ENCODE peak calls at places on chromosomes 16 and 17, in six cellular contexts. I is small intestine, K is C1 segment of cervical spinal cord, A is HEK293T, P is astrocyte of the spinal cord, L is GM12878. D is an unnamed sample.

GRCh38 chr16:85986931-85987749 is 88.2 kb downstream of the IRF8 start:
- DNase-seq in L (no peak), I (peak), K (no peak), P (no peak), A (peak), D (no peak)

GRCh38 chr16:22670551-22670970 is 143.4 kb upstream of the HS3ST2 start:
- DNase-seq in K (no peak), I (no peak), P (no peak), A (peak), L (no peak), D (no peak)

GRCh38 chr16:15779664-15780351 is 77.0 kb downstream of the MYH11 start:
- DNase-seq in A (no peak), L (no peak), P (no peak), K (no peak), I (no peak), D (no peak)

GRCh38 chr17:40857535-40857934 is 9.5 kb downstream of the KRT12 start:
- DNase-seq in K (no peak), P (peak), L (no peak), I (no peak), A (no peak), D (no peak)

GRCh38 chr16:27318399-27319256 is 4.9 kb downstream of the IL4R start:
- DNase-seq in I (peak), P (peak), L (no peak), K (no peak), A (no peak), D (peak)

GRCh38 chr16:17947637-17948036 is 388.9 kb downstream of the NPIPA8 start:
- DNase-seq in I (no peak), P (no peak), A (no peak), K (no peak), L (no peak), D (no peak)

GRCh38 chr16:72112906-72113615 is 19.4 kb downstream of the DHX38 start:
- DNase-seq in A (no peak), L (no peak), I (no peak), K (no peak), P (no peak), D (no peak)

GRCh38 chr16:67833035-67833417 is 9.1 kb upstream of the THAP11 start:
- DNase-seq in A (no peak), K (no peak), I (peak), P (peak), L (no peak), D (no peak)

GRCh38 chr17:63881935-63882601 is at the start of gene GH2:
- DNase-seq in K (no peak), A (peak), L (no peak), I (peak), P (peak), D (no peak)

GRCh38 chr17:63974594-63975192 is 2.0 kb upstream of the SCN4A start:
- DNase-seq in L (no peak), A (no peak), K (no peak), P (peak), I (no peak), D (no peak)

GRCh38 chr17:30472238-30472890 is 4.8 kb upstream of the GOSR1 start:
- DNase-seq in L (no peak), K (no peak), P (no peak), A (no peak), I (no peak), D (no peak)

GRCh38 chr16:31697744-31698125 is 170.0 kb downstream of the AHSP start:
- DNase-seq in K (no peak), I (no peak), L (no peak), P (no peak), A (no peak), D (no peak)

GRCh38 chr16:84138824-84139627 is 6.0 kb downstream of the HSDL1 start:
- DNase-seq in P (peak), L (peak), A (peak), I (no peak), K (no peak), D (no peak)

GRCh38 chr17:77217566-77217965 is 76.8 kb downstream of the SEC14L1 start:
- DNase-seq in L (no peak), P (no peak), A (no peak), I (peak), K (no peak), D (no peak)

GRCh38 chr16:1687427-1688316 is 9.6 kb downstream of the JPT2 start:
- DNase-seq in L (no peak), I (no peak), A (no peak), K (no peak), P (no peak), D (no peak)

GRCh38 chr17:27217631-27218030 is 76.3 kb upstream of the WSB1 start:
- DNase-seq in K (no peak), L (peak), P (no peak), I (no peak), A (no peak), D (no peak)

GRCh38 chr17:48715496-48716399 is 6.6 kb downstream of the PRAC1 start:
- DNase-seq in K (no peak), A (peak), I (no peak), P (no peak), L (no peak), D (no peak)

GRCh38 chr17:4204190-4204589 is 59.6 kb downstream of the ANKFY1 start:
- DNase-seq in K (no peak), A (no peak), I (no peak), P (no peak), L (no peak), D (no peak)

GRCh38 chr16:50440991-50441390 is 72.2 kb upstream of the BRD7 start:
- DNase-seq in P (no peak), A (no peak), K (no peak), L (no peak), I (no peak), D (no peak)

GRCh38 chr17:8372422-8372821 is 4.1 kb downstream of the KRABD2 start:
- DNase-seq in A (no peak), I (no peak), P (no peak), K (no peak), L (no peak), D (no peak)

GRCh38 chr16:86766700-86767099 is 188.4 kb downstream of the FOXL1 start:
- DNase-seq in P (no peak), K (no peak), L (no peak), I (no peak), A (no peak), D (no peak)

GRCh38 chr16:177394-177822 is 928 bp downstream of the HBA1 start:
- DNase-seq in P (no peak), K (no peak), A (no peak), L (no peak), I (no peak), D (no peak)

GRCh38 chr16:56424404-56424765 is 960 bp downstream of the AMFR start:
- DNase-seq in P (no peak), I (peak), K (peak), A (peak), L (no peak), D (no peak)

GRCh38 chr17:62802531-62803205 is 5.4 kb downstream of the MARCHF10 start:
- DNase-seq in P (no peak), A (no peak), L (no peak), I (no peak), K (no peak), D (no peak)

GRCh38 chr16:56667581-56668571 is at the start of gene MT1G:
- DNase-seq in A (no peak), K (no peak), L (no peak), I (peak), P (peak), D (no peak)

GRCh38 chr16:53600076-53600475 is 97.1 kb upstream of the AKTIP start:
- DNase-seq in L (no peak), K (no peak), A (no peak), I (no peak), P (peak), D (no peak)

GRCh38 chr16:12024429-12024828 is 47.9 kb downstream of the SNX29 start:
- DNase-seq in I (no peak), A (no peak), P (no peak), L (no peak), K (no peak), D (no peak)

GRCh38 chr16:57643166-57643813 is 14.9 kb downstream of the ADGRG1 start:
- DNase-seq in K (no peak), I (peak), A (no peak), L (no peak), P (peak), D (no peak)

GRCh38 chr17:67615736-67616135 is 102.0 kb upstream of the NOL11 start:
- DNase-seq in I (no peak), A (no peak), K (no peak), P (no peak), L (no peak), D (no peak)

GRCh38 chr17:72603346-72604242 is 482.8 kb downstream of the SOX9 start:
- DNase-seq in L (no peak), I (no peak), A (no peak), K (no peak), P (peak), D (no peak)

GRCh38 chr17:48610282-48611211 is at the start of gene HOXB7:
- DNase-seq in L (no peak), P (peak), I (no peak), K (peak), A (no peak), D (no peak)

GRCh38 chr17:58316260-58316960 is 12.2 kb downstream of the TSPOAP1 start:
- DNase-seq in L (no peak), K (no peak), P (no peak), A (no peak), I (no peak), D (no peak)

GRCh38 chr17:55114283-55114682 is 145.7 kb downstream of the STXBP4 start:
- DNase-seq in K (no peak), P (no peak), L (no peak), I (no peak), A (no peak), D (no peak)

GRCh38 chr16:643050-643368 is 1.4 kb downstream of the MCRIP2 start:
- DNase-seq in P (no peak), A (no peak), K (no peak), L (no peak), I (no peak), D (no peak)

GRCh38 chr17:35548978-35549377 is 11.5 kb upstream of the SLFN12L start:
- DNase-seq in A (no peak), I (no peak), K (no peak), P (no peak), L (no peak), D (no peak)

D was measured in hippocampal formation.